ENCODE peak calls at places on chromosomes 2 and 18, in seven cellular contexts. T is left ventricle myocardium inferior, D is OCI-LY7, W is iPS DF 6.9, L is GM23248, K is kidney, F is adrenal gland. J is an unnamed sample. For H3K4me1, the result is how much of the 10 kb centered on the place peaks cover.

GRCh38 chr2:201733544-201733943 is 35.1 kb upstream of the MPP4 start:
- DNase-seq in T (no peak), D (no peak), W (no peak), L (peak), K (no peak), F (no peak), J (no peak)

GRCh38 chr2:144374163-144374661 is 145.7 kb downstream of the ZEB2 start:
- DNase-seq in T (no peak), D (no peak), W (no peak), L (peak), K (no peak), F (no peak), J (no peak)

GRCh38 chr2:43464546-43464945 is 131.3 kb downstream of the THADA start:
- DNase-seq in T (peak), D (no peak), W (no peak), L (peak), K (no peak), F (no peak), J (no peak)

GRCh38 chr2:14631676-14632075 is 841 bp upstream of the LRATD1 start:
- DNase-seq in T (no peak), D (no peak), W (no peak), L (no peak), K (no peak), F (no peak), J (no peak)

GRCh38 chr2:3601561-3602271 is 6.8 kb downstream of the COLEC11 start:
- DNase-seq in T (no peak), D (no peak), W (no peak), L (no peak), K (no peak), F (peak), J (no peak)

GRCh38 chr2:98555681-98556080 is 52.6 kb downstream of the COA5 start:
- DNase-seq in T (no peak), D (no peak), W (no peak), L (no peak), K (no peak), F (no peak), J (no peak)

GRCh38 chr18:7926526-7926925 is 359.4 kb downstream of the PTPRM start:
- DNase-seq in T (no peak), D (no peak), W (peak), L (no peak), K (no peak), F (no peak), J (peak)

GRCh38 chr18:73296686-73297085 is 428.9 kb upstream of the NETO1 start:
- DNase-seq in T (no peak), D (no peak), W (no peak), L (no peak), K (no peak), F (no peak), J (no peak)

GRCh38 chr18:26468931-26469340 is 79.4 kb downstream of the KCTD1 start:
- DNase-seq in T (no peak), D (peak), W (peak), L (no peak), K (no peak), F (no peak), J (no peak)

GRCh38 chr2:143375376-143375880 is 246.2 kb downstream of the ARHGAP15 start:
- DNase-seq in T (no peak), D (no peak), W (no peak), L (no peak), K (no peak), F (no peak), J (no peak)

GRCh38 chr18:36075862-36076587 is 8.7 kb upstream of the RPRD1A start:
- DNase-seq in T (no peak), D (no peak), W (no peak), L (peak), K (no peak), F (no peak), J (no peak)

GRCh38 chr2:134289225-134289624 is 35.4 kb downstream of the MGAT5 start:
- DNase-seq in T (no peak), D (no peak), W (no peak), L (no peak), K (no peak), F (peak), J (no peak)

GRCh38 chr2:129709956-129710598 is 269.4 kb upstream of the RAB6C start:
- DNase-seq in T (no peak), D (no peak), W (no peak), L (no peak), K (no peak), F (no peak), J (no peak)

GRCh38 chr2:234679766-234680687 is 183.1 kb upstream of the ARL4C start:
- DNase-seq in T (peak), D (no peak), W (no peak), L (peak), K (peak), F (peak), J (peak)

DNA sequence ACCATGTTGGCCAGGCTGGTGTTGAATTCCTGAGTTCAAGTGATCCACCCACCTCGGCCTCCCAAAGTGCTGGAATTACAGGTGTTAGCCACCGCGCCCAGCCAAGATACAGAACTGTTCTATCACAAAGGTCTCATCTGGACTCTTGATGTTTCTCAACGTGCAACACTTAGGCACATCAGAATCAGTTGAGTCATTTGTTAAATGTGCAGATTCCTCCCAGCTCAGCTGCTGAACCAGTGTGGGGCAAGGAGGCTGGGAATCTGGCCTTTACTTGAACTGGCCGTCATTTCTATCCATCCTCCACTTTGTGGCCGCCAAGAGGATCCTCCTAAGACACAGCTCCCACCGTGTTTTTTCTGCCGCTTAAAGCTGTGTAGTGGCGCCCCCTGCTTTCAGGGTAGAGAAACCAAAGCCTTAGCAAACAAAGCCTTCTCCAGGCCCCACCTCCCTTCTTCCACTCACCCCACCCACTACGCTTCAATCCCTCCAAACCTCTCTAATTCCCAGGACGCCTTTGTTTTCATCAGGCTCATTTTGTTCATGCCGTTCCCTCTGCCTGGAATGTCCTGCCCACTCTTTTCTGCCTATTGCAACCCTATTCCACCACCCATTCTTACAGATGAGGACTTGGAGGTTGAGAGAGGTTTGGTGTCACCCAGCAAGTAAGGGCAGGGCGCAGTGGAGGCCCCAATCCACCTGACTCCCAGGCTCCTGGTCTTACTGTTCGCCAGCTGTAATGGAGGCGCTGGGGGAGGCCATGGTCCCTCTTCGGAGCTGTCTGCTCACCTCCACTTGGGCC is 776 bp upstream of the SPEG start:
- DNase-seq in T (no peak), D (peak), W (peak), L (peak), K (no peak), F (no peak), J (no peak)
- H3K4me1 ChIP-seq in T (under half), D (under half), W (under half), L (under half), K (under half), F (under half), J (under half)

GRCh38 chr2:207135340-207135739 is 30.4 kb downstream of the KLF7 start:
- DNase-seq in T (no peak), D (no peak), W (no peak), L (peak), K (no peak), F (no peak), J (no peak)

GRCh38 chr2:207131634-207132418 is 33.9 kb downstream of the KLF7 start:
- DNase-seq in T (no peak), D (no peak), W (no peak), L (peak), K (no peak), F (no peak), J (no peak)

GRCh38 chr2:207130958-207131521 is 34.7 kb downstream of the KLF7 start:
- DNase-seq in T (no peak), D (no peak), W (no peak), L (no peak), K (no peak), F (no peak), J (no peak)

GRCh38 chr2:207133862-207134519 is 31.8 kb downstream of the KLF7 start:
- DNase-seq in T (peak), D (no peak), W (no peak), L (peak), K (peak), F (peak), J (no peak)

DNA sequence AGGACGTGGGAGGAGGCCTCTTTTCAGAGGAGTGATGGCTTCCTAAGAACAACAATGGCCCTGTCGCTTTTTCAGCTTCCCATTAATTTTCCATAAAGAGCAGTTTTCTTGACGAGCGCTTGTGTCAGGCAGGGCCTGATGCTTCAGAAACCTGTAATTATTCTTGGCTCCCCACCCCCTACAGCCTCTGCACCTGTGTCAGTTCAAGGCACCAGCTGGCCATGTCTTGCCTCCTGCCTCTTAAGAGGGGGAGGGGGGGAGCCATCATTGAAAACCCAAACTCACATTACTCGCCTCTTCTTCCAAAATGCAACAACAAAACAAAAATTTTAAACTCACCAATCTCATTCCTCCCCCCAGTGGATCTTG is 32.3 kb downstream of the KLF7 start:
- DNase-seq in T (no peak), D (no peak), W (no peak), L (peak), K (peak), F (no peak), J (no peak)
- H3K4me1 ChIP-seq in T (half or more), D (under half), W (under half), L (half or more), K (under half), F (half or more), J (half or more)

GRCh38 chr2:33217431-33217830 is 259.0 kb upstream of the RASGRP3 start:
- DNase-seq in T (no peak), D (no peak), W (no peak), L (no peak), K (no peak), F (no peak), J (no peak)
- H3K4me1 ChIP-seq in T (half or more), D (under half), W (under half), L (half or more), K (under half), F (under half), J (under half)

GRCh38 chr2:64210816-64211215 is 66.6 kb upstream of the PELI1 start:
- DNase-seq in T (no peak), D (no peak), W (no peak), L (no peak), K (no peak), F (no peak), J (no peak)

GRCh38 chr2:64212801-64213321 is 68.6 kb upstream of the PELI1 start:
- DNase-seq in T (no peak), D (peak), W (no peak), L (peak), K (no peak), F (no peak), J (no peak)

GRCh38 chr2:64211471-64211870 is 67.3 kb upstream of the PELI1 start:
- DNase-seq in T (no peak), D (no peak), W (no peak), L (no peak), K (no peak), F (no peak), J (no peak)

GRCh38 chr2:64213607-64214275 is 69.5 kb upstream of the PELI1 start:
- DNase-seq in T (no peak), D (peak), W (no peak), L (no peak), K (no peak), F (no peak), J (no peak)

GRCh38 chr2:64212346-64212745 is 68.1 kb upstream of the PELI1 start:
- DNase-seq in T (no peak), D (no peak), W (no peak), L (peak), K (no peak), F (no peak), J (no peak)
- H3K4me1 ChIP-seq in T (under half), D (half or more), W (under half), L (under half), K (under half), F (under half), J (under half)

GRCh38 chr2:128423788-128424165 is 105.1 kb upstream of the HS6ST1 start:
- DNase-seq in T (no peak), D (no peak), W (no peak), L (no peak), K (no peak), F (peak), J (no peak)
- H3K4me1 ChIP-seq in T (under half), D (under half), W (under half), L (under half), K (under half), F (under half), J (under half)

GRCh38 chr2:104915107-104915793 is 61.3 kb downstream of the POU3F3 start:
- DNase-seq in T (no peak), D (no peak), W (no peak), L (no peak), K (no peak), F (no peak), J (no peak)
- H3K4me1 ChIP-seq in T (under half), D (under half), W (under half), L (under half), K (under half), F (under half), J (under half)

DNA sequence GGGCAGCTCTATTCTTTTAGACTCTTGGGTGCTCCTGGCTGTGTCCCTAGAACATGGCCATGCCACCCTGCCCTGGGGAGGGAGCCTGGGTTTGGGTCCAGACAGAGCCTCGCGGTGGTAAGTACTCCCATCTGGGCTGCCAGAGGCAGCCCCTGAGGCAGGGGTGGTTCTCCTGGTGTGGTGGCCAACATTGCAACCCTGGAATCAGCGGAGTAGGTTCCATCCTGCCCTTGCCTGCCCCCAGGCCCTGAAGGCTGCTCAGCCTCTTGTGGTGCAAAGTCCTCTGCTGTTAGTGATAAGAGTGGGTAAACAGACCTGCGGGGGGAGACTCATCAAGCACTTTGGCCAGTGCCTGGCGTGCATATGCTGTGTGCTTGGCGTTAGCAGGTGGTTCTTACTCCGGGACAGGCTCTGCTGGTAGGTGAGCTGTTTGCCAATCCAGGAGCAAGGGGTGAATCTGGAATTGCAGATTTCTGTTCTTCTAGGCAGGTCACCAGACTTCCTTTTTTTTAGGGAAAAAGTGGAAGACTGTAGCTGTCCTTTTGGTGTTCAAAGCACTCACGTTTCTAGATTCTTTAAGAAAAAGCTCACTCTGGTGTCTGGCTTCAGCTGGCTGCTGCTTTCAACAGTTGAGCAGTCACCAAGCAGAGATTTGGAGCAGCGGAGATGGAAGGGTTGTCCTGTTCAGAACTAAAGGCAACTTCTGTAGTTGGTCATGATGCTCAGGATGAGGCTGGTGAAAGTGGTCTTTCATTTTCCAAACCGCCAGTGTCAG is 3.2 kb downstream of the CNNM3 start:
- DNase-seq in T (peak), D (no peak), W (no peak), L (no peak), K (peak), F (peak), J (peak)
- H3K4me1 ChIP-seq in T (half or more), D (under half), W (under half), L (under half), K (under half), F (half or more), J (half or more)

J was measured in stomach.